ENCODE peak calls at places on chromosomes 4 and X, in six cellular contexts. J is transverse colon, Y is GM12878, I is endothelial cell of umbilical vein, W is SK-N-SH, F is prostate gland. V is an unnamed sample. For H3K27me3, the result is how much of the 10 kb centered on the place peaks cover.

GRCh38 chr4:82569076-82569475 is 7.3 kb upstream of the TMEM150C start:
- DNase-seq in F (no peak), J (no peak), Y (no peak), W (peak), I (no peak), V (no peak)

GRCh38 chrX:53795583-53795982 is 109.1 kb upstream of the HUWE1 start:
- DNase-seq in J (no peak), F (no peak), I (no peak), Y (no peak), W (no peak), V (no peak)

GRCh38 chr4:25180524-25181131 is 20.4 kb upstream of the SEPSECS start:
- DNase-seq in W (peak), Y (no peak), F (peak), I (peak), J (peak), V (no peak)

GRCh38 chr4:10085828-10086505 is 30.6 kb downstream of the WDR1 start:
- DNase-seq in I (no peak), F (no peak), W (peak), Y (no peak), J (peak), V (peak)

GRCh38 chr4:25970691-25971427 is 56.8 kb downstream of the SMIM20 start:
- DNase-seq in Y (no peak), I (no peak), J (peak), W (no peak), F (no peak), V (no peak)

GRCh38 chr4:13640149-13640671 is 12.7 kb upstream of the BOD1L1 start:
- DNase-seq in I (no peak), F (no peak), Y (no peak), W (no peak), J (no peak), V (no peak)

GRCh38 chrX:103536071-103536470 is 16.8 kb upstream of the RAB40A start:
- DNase-seq in Y (no peak), I (no peak), F (no peak), W (no peak), J (no peak), V (no peak)

GRCh38 chrX:84441143-84441542 is 61.1 kb downstream of the HDX start:
- DNase-seq in Y (no peak), I (no peak), W (no peak), J (no peak), F (no peak), V (no peak)

DNA sequence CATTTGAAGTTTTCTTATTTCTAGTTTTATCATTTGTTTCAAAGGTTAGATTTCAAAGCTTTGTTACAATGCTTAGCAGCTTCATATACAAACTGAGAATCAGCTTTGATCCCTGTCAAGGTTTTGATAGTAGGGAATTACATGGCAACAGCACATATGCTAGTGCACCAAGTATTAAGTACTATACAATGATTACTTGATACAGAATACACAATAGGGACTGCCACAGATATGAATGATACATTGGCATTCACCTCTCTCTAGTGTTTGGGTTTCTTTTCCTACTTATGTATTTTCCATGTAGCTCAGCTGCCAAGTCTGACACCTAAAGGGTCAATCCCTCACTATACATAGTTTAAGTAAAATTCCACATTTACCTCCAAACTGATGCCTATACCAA is 344.0 kb downstream of the FAT4 start:
- DNase-seq in F (no peak), Y (no peak), W (no peak), J (no peak), I (no peak), V (no peak)
- TF ChIP-seq POLR2AphosphoS5 in F (no peak), Y (no peak), W (no peak), J (no peak), I (no peak), V (no peak)

GRCh38 chr4:3662516-3662915 is 103.7 kb upstream of the ADRA2C start:
- DNase-seq in F (no peak), I (no peak), Y (no peak), W (no peak), J (no peak), V (no peak)
- TF ChIP-seq CTCF in F (no peak), I (no peak), Y (no peak), W (no peak), J (no peak), V (no peak)

GRCh38 chr4:185513489-185514181 is 21.7 kb downstream of the PDLIM3 start:
- DNase-seq in F (no peak), W (no peak), J (peak), I (peak), Y (peak), V (no peak)
- H3K27me3 ChIP-seq in F (under half), W (under half), J (under half), I (under half), Y (under half), V (under half)

DNA sequence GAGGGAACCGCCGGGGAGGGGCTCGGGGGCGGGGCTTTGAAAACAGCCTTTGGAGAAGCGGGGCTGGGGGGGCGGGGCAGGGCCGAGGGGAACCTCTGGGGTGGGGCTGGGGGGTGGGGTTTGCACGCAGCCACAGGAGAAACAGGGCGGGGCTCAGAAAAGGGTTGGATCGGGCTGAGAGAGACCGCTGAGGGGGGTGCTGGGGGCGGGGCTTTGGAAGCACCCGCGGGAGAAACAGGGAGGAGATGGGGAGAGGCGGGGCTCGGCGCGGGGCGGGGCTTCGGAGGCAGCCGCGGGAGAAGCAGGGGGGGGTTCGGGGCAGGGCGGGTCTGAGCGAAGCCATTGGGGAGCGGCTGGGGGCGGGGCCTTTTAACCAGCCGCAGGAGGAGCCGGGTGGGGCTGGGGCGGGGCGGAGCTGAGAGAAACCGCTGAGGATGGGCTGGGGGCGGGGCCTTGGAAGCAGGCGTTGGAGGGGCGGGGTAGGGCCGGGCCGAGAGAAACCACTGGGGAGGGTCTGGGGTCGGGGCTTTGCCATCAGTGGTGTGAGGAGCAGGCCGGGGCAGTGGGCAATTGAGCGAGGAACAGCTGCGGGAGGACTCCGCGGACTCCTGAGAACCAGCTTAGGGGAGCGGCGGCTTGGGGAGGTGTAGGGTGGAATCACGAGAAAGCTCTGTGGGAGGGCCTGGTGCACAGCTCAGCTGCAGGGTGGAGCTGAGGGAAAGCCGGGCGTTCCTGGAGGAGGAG is 1.2 kb upstream of the EOLA2 start:
- DNase-seq in W (peak), J (peak), Y (peak), F (peak), I (peak), V (peak)
- TF ChIP-seq POLR2AphosphoS5 in W (peak), J (no peak), Y (no peak), F (no peak), I (no peak), V (no peak)

DNA sequence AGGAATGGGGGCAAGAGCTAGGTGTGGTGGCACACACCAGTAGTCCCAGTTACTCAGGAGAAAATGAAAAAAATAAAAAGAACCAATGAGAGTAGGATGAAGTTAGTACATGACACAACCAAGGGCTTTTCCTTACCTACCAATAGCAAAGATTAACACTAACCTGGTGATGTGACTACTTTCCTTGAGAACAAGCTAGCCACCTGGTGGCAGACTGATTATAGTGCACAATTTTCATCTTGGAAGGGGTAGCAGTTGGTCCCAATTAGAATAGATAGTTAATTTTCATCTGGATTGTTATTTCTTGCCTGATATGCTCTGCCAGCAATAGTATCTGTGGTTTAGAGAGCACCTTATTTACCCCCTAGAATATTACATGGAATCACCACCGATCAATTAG is 1216.8 kb upstream of the PABPC4L start:
- DNase-seq in F (no peak), Y (no peak), J (no peak), W (peak), I (no peak), V (no peak)
- TF ChIP-seq CTCF in F (no peak), Y (peak), J (no peak), W (peak), I (peak), V (no peak)